ENCODE peak calls at places on chromosomes 7 and 10, in seven cellular contexts. J is esophagus squamous epithelium, F is A549, Y is AG10803, X is spleen, B is left ventricle myocardium inferior, U is keratinocyte. P is an unnamed sample.
A peak's percentile ranks its signal among the peaks of the same experiment; 100 is the strongest.

GRCh38 chr7:65912220-65912619 is 39.3 kb downstream of the VKORC1L1 start:
- DNase-seq in Y (no peak), J (no peak), F (no peak), U (no peak), B (no peak), X (no peak), P (no peak)

GRCh38 chr7:39948375-39948774 is 1.7 kb upstream of the CDK13 start:
- DNase-seq in B (no peak), X (peak; percentile 77), J (no peak), U (no peak), Y (no peak), F (no peak), P (peak; percentile 34)

GRCh38 chr7:5065107-5065407 is 19.4 kb downstream of the RBAK start:
- DNase-seq in J (no peak), U (no peak), B (no peak), X (no peak), F (no peak), Y (no peak), P (no peak)

GRCh38 chr7:120460928-120461327 is 188.0 kb downstream of the KCND2 start:
- DNase-seq in U (no peak), Y (no peak), F (no peak), X (no peak), J (no peak), B (no peak), P (no peak)

GRCh38 chr10:33805831-33806230 is 471.4 kb upstream of the NRP1 start:
- DNase-seq in B (no peak), F (no peak), U (no peak), X (no peak), Y (no peak), J (no peak), P (no peak)

GRCh38 chr7:3039787-3040186 is 3.9 kb downstream of the CARD11 start:
- DNase-seq in J (no peak), F (no peak), Y (no peak), B (no peak), X (no peak), U (no peak), P (no peak)

GRCh38 chr10:3538291-3538849 is 246.6 kb downstream of the KLF6 start:
- DNase-seq in Y (peak; percentile 61), J (no peak), F (peak; percentile 13), U (no peak), X (no peak), B (no peak), P (no peak)

GRCh38 chr10:17645591-17646345 is 1.8 kb downstream of the STAM start:
- DNase-seq in J (no peak), B (no peak), U (no peak), X (no peak), Y (no peak), F (no peak), P (no peak)

GRCh38 chr7:82578430-82578829 is 134.9 kb upstream of the CACNA2D1 start:
- DNase-seq in J (no peak), X (no peak), U (no peak), Y (peak; percentile 3), F (peak; percentile 23), B (no peak), P (no peak)

GRCh38 chr10:69902835-69903535 is 101.3 kb downstream of the COL13A1 start:
- DNase-seq in J (no peak), F (no peak), Y (no peak), X (no peak), B (peak; percentile 24), U (no peak), P (no peak)

GRCh38 chr10:19498348-19499290 is 317.6 kb upstream of the PLXDC2 start:
- DNase-seq in X (no peak), F (no peak), B (no peak), J (no peak), U (no peak), Y (peak; percentile 24), P (no peak)

GRCh38 chr10:124672181-124672638 is 72.0 kb downstream of the FAM53B start:
- DNase-seq in J (no peak), X (peak; percentile 71), U (no peak), Y (no peak), F (no peak), B (no peak), P (no peak)

GRCh38 chr10:109898666-109899577 is 24.4 kb downstream of the XPNPEP1 start:
- DNase-seq in B (peak; percentile 44), U (no peak), X (no peak), Y (peak; percentile 22), J (no peak), F (no peak), P (no peak)

GRCh38 chr7:8154290-8154689 is 107.7 kb downstream of the ICA1 start:
- DNase-seq in X (no peak), F (no peak), B (no peak), Y (no peak), J (no peak), U (no peak), P (no peak)

GRCh38 chr10:76453997-76454396 is 1022.6 kb downstream of the LRMDA start:
- DNase-seq in J (no peak), X (no peak), F (no peak), Y (no peak), B (no peak), U (no peak), P (no peak)

GRCh38 chr7:13278020-13278419 is 590.6 kb downstream of the ARL4A start:
- DNase-seq in U (no peak), Y (no peak), B (no peak), F (no peak), X (no peak), J (no peak), P (no peak)

GRCh38 chr7:151830121-151830815 is 46.6 kb downstream of the PRKAG2 start:
- DNase-seq in F (no peak), J (no peak), B (no peak), U (no peak), Y (no peak), X (no peak), P (no peak)

GRCh38 chr10:25797888-25798429 is 136.1 kb upstream of the MYO3A start:
- DNase-seq in Y (no peak), J (no peak), U (no peak), B (no peak), F (no peak), X (no peak), P (no peak)

GRCh38 chr7:7761974-7762769 is 43.8 kb upstream of the RPA3 start:
- DNase-seq in Y (peak; percentile 53), B (no peak), F (peak; percentile 27), X (no peak), U (peak; percentile 30), J (no peak), P (no peak)

GRCh38 chr10:80596391-80597257 is 58.9 kb downstream of the SH2D4B start:
- DNase-seq in X (no peak), J (no peak), Y (peak; percentile 52), F (peak; percentile 73), B (no peak), U (peak; percentile 15), P (no peak)

GRCh38 chr7:111198255-111198654 is 107.3 kb downstream of the LRRN3 start:
- DNase-seq in J (no peak), Y (peak; percentile 98), F (peak; percentile 45), U (peak; percentile 96), B (no peak), X (no peak), P (no peak)

GRCh38 chr10:13891542-13892431 is 305.0 kb downstream of the PRPF18 start:
- DNase-seq in F (no peak), J (no peak), U (no peak), X (no peak), B (peak; percentile 35), Y (peak; percentile 23), P (no peak)

GRCh38 chr10:5900247-5900646 is 10.2 kb downstream of the FBH1 start:
- DNase-seq in B (no peak), F (no peak), X (no peak), J (no peak), Y (no peak), U (no peak), P (no peak)

GRCh38 chr7:150753826-150754603 is 16.8 kb downstream of the GIMAP5 start:
- DNase-seq in X (no peak), B (no peak), J (no peak), U (no peak), F (no peak), Y (no peak), P (no peak)

GRCh38 chr7:47885309-47886000 is 62.8 kb downstream of the PKD1L1 start:
- DNase-seq in J (no peak), U (no peak), Y (no peak), F (no peak), B (no peak), X (no peak), P (no peak)

GRCh38 chr7:140238778-140239652 is 62.2 kb upstream of the KDM7A start:
- DNase-seq in F (no peak), J (no peak), Y (no peak), B (no peak), U (no peak), X (no peak), P (no peak)

GRCh38 chr10:52645435-52645776 is 127.2 kb downstream of the MBL2 start:
- DNase-seq in J (no peak), X (no peak), B (no peak), F (no peak), Y (no peak), U (no peak), P (no peak)

DNA sequence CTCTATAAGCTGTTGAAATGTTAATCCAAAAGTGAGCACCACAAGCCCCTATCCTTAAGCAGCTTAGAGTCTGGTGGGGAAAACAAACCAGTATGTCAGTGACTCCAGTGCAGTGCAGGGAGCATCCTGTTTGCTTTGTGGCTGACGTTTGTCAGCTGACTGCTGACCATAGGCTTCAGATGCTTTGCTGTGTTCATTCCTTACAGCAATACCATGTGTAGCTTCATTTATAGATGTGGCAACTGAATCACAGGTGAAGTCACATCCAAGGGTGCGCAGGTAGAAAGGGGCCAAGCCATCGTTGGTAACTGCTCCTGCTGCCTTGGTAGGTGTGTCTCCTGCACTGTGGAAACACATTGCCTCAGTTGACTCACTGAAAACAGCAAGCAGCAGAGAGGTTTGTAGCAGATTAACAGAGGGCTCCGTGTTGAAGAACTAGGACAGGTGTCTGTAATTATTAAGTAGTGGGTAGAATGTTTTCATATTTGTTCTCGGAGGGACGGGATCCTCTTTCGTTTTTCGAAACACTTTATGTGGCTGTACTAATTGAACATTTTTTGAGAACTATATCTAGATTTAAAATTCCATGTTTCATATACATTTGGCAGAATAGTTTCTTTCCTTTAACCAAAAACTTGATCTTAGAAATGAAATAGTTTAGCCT is 2.0 kb downstream of the INSIG1 start:
- DNase-seq in J (no peak), X (no peak), F (no peak), U (no peak), Y (peak; percentile 9), B (no peak), P (no peak)
- H3K4me3 ChIP-seq in J (peak overlapping the region; percentile 69), X (peak overlapping the region; percentile 89), F (peak overlapping the region; percentile 90), U (peak overlapping the region; percentile 49), Y (peak overlapping the region; percentile 74), B (peak overlapping the region; percentile 92), P (peak overlapping the region; percentile 55)

GRCh38 chr7:141844256-141844655 is 3.0 kb upstream of the PRSS37 start:
- DNase-seq in X (no peak), Y (no peak), U (no peak), B (no peak), F (no peak), J (no peak), P (no peak)
- H3K4me3 ChIP-seq in X (no peak overlapping the region), Y (no peak overlapping the region), U (no peak overlapping the region), B (no peak overlapping the region), F (no peak overlapping the region), J (no peak overlapping the region), P (no peak overlapping the region)

GRCh38 chr10:115981056-115981455 is 291.9 kb downstream of the GFRA1 start:
- DNase-seq in Y (no peak), X (no peak), B (no peak), J (no peak), U (no peak), F (no peak), P (no peak)
- H3K4me3 ChIP-seq in Y (peak overlapping the region; percentile 24), X (peak overlapping the region; percentile 20), B (peak overlapping the region; percentile 19), J (no peak overlapping the region), U (no peak overlapping the region), F (no peak overlapping the region), P (no peak overlapping the region)

GRCh38 chr10:48322017-48322416 is 15.5 kb downstream of the MAPK8 start:
- DNase-seq in X (no peak), J (no peak), B (no peak), F (no peak), Y (peak; percentile 4), U (no peak), P (no peak)
- H3K4me3 ChIP-seq in X (no peak overlapping the region), J (no peak overlapping the region), B (no peak overlapping the region), F (no peak overlapping the region), Y (no peak overlapping the region), U (no peak overlapping the region), P (no peak overlapping the region)

P was measured in ovary.